ENCODE peak calls at places on chromosomes 12 and 14, in nine cellular contexts. X, B, I, N, F, C, R, U and T are unnamed samples.

GRCh38 chr12:120920178-120920577 is 16.0 kb upstream of the SPPL3 start:
- DNase-seq in X (no peak), B (no peak), I (no peak), N (no peak), F (no peak), C (no peak), R (no peak), U (no peak), T (no peak)

GRCh38 chr12:103779410-103780092 is 61.5 kb downstream of the NT5DC3 start:
- DNase-seq in X (no peak), B (no peak), I (no peak), N (no peak), F (no peak), C (no peak), R (no peak), U (no peak), T (no peak)

GRCh38 chr12:74971201-74971600 is 238.4 kb downstream of the KCNC2 start:
- DNase-seq in X (no peak), B (no peak), I (no peak), N (no peak), F (no peak), C (no peak), R (no peak), U (no peak), T (no peak)

GRCh38 chr12:96416033-96416790 is 16.0 kb upstream of the CDK17 start:
- DNase-seq in X (no peak), B (no peak), I (no peak), N (no peak), F (no peak), C (no peak), R (no peak), U (no peak), T (peak; percentile 30)

GRCh38 chr12:109710747-109711595 is 2.7 kb upstream of the FAM222A start:
- DNase-seq in X (peak; percentile 10), B (no peak), I (no peak), N (no peak), F (no peak), C (no peak), R (peak; percentile 67), U (no peak), T (peak; percentile 66)

GRCh38 chr14:32571995-32572866 is 243.1 kb downstream of the AKAP6 start:
- DNase-seq in X (no peak), B (no peak), I (no peak), N (no peak), F (peak; percentile 46), C (no peak), R (no peak), U (no peak), T (no peak)

GRCh38 chr12:79634957-79635471 is 55.8 kb downstream of the PAWR start:
- DNase-seq in X (no peak), B (no peak), I (no peak), N (no peak), F (no peak), C (no peak), R (no peak), U (no peak), T (no peak)

GRCh38 chr12:108237272-108237671 is 101.8 kb downstream of the CMKLR1 start:
- DNase-seq in X (no peak), B (no peak), I (no peak), N (no peak), F (no peak), C (no peak), R (no peak), U (no peak), T (no peak)

GRCh38 chr14:92253381-92253894 is 69.5 kb upstream of the SLC24A4 start:
- DNase-seq in X (peak; percentile 3), B (no peak), I (no peak), N (no peak), F (no peak), C (no peak), R (no peak), U (peak; percentile 50), T (no peak)

GRCh38 chr14:104140213-104140462 is 1.8 kb downstream of the KIF26A start:
- DNase-seq in X (no peak), B (no peak), I (no peak), N (no peak), F (no peak), C (no peak), R (no peak), U (no peak), T (no peak)

GRCh38 chr12:52636592-52637258 is 15.3 kb downstream of the KRT2 start:
- DNase-seq in X (no peak), B (no peak), I (no peak), N (no peak), F (no peak), C (peak; percentile 14), R (peak; percentile 14), U (no peak), T (no peak)

GRCh38 chr12:24993756-24994155 is 44.9 kb upstream of the BCAT1 start:
- DNase-seq in X (no peak), B (no peak), I (no peak), N (no peak), F (no peak), C (no peak), R (no peak), U (no peak), T (no peak)

GRCh38 chr12:96177013-96177412 is 17.2 kb upstream of the ELK3 start:
- DNase-seq in X (no peak), B (no peak), I (no peak), N (peak; percentile 3), F (no peak), C (peak; percentile 76), R (no peak), U (no peak), T (no peak)

GRCh38 chr12:106329231-106329985 is 26.9 kb downstream of the TCP11L2 start:
- DNase-seq in X (no peak), B (no peak), I (no peak), N (no peak), F (no peak), C (no peak), R (no peak), U (no peak), T (no peak)

GRCh38 chr12:114508529-114509129 is 102.7 kb upstream of the TBX5 start:
- DNase-seq in X (peak; percentile 51), B (peak; percentile 32), I (no peak), N (peak; percentile 2), F (peak; percentile 65), C (peak; percentile 73), R (peak; percentile 52), U (peak; percentile 90), T (peak; percentile 53)

GRCh38 chr14:60215127-60215444 is 33.9 kb upstream of the PPM1A start:
- DNase-seq in X (no peak), B (no peak), I (no peak), N (no peak), F (peak; percentile 43), C (no peak), R (no peak), U (no peak), T (no peak)

GRCh38 chr14:102910442-102910841 is 12.0 kb upstream of the AMN start:
- DNase-seq in X (no peak), B (no peak), I (no peak), N (no peak), F (no peak), C (no peak), R (no peak), U (no peak), T (no peak)

GRCh38 chr14:75247286-75247922 is 31.2 kb upstream of the FOS start:
- DNase-seq in X (no peak), B (no peak), I (no peak), N (peak; percentile 62), F (peak; percentile 44), C (peak; percentile 80), R (no peak), U (no peak), T (no peak)

GRCh38 chr12:6635375-6635855 is 344 bp downstream of the LPAR5 start:
- DNase-seq in X (peak; percentile 28), B (no peak), I (peak; percentile 53), N (no peak), F (no peak), C (peak; percentile 79), R (no peak), U (no peak), T (no peak)